ENCODE peak calls at places on chromosomes 11 and 22, in six cellular contexts. J, R, N, S, B and Z are unnamed samples.

GRCh38 chr22:47899894-47900293 is 1137.4 kb downstream of the TBC1D22A start:
- DNase-seq in N (no peak), J (no peak), S (no peak), B (no peak), R (no peak), Z (no peak)

GRCh38 chr11:60788401-60789110 is 3.4 kb downstream of the MS4A10 start:
- DNase-seq in N (peak), R (no peak), S (no peak), B (no peak), J (no peak), Z (no peak)

GRCh38 chr11:73814812-73815211 is 27.1 kb downstream of the MRPL48 start:
- DNase-seq in J (no peak), B (no peak), S (no peak), N (no peak), R (no peak), Z (no peak)

GRCh38 chr11:45470151-45471001 is 184.2 kb upstream of the SYT13 start:
- DNase-seq in J (no peak), N (no peak), R (no peak), B (peak), S (no peak), Z (no peak)

GRCh38 chr11:133834399-133835257 is 10.7 kb downstream of the SPATA19 start:
- DNase-seq in B (no peak), J (no peak), R (no peak), N (no peak), S (no peak), Z (no peak)

GRCh38 chr22:49767355-49768062 is 60.2 kb downstream of the BRD1 start:
- DNase-seq in B (peak), S (peak), N (peak), J (no peak), R (peak), Z (peak)

GRCh38 chr11:101466352-101466751 is 117.5 kb downstream of the TRPC6 start:
- DNase-seq in R (peak), S (no peak), B (no peak), N (no peak), J (no peak), Z (no peak)

GRCh38 chr11:43376594-43376993 is 17.9 kb downstream of the TTC17 start:
- DNase-seq in R (no peak), S (peak), J (peak), N (no peak), B (peak), Z (peak)

GRCh38 chr11:48081151-48082010 is 101.0 kb downstream of the PTPRJ start:
- DNase-seq in R (no peak), B (peak), S (no peak), J (no peak), N (peak), Z (peak)

GRCh38 chr22:30270841-30271240 is 4.2 kb upstream of the OSM start:
- DNase-seq in N (peak), S (no peak), J (no peak), B (peak), R (no peak), Z (no peak)

GRCh38 chr22:20441631-20442484 is 4.2 kb upstream of the SCARF2 start:
- DNase-seq in S (no peak), R (no peak), J (no peak), B (no peak), N (peak), Z (no peak)

GRCh38 chr11:26553182-26553581 is 18.9 kb downstream of the MUC15 start:
- DNase-seq in R (no peak), B (no peak), S (no peak), J (no peak), N (no peak), Z (no peak)

GRCh38 chr11:43923327-43924111 is 18.9 kb upstream of the C11orf96 start:
- DNase-seq in B (no peak), J (no peak), S (no peak), N (no peak), R (no peak), Z (peak)

GRCh38 chr11:64340671-64341335 is 799 bp downstream of the CCDC88B start:
- DNase-seq in B (no peak), J (no peak), N (peak), R (peak), S (no peak), Z (no peak)

GRCh38 chr11:57798905-57799559 is 37.4 kb downstream of the CTNND1 start:
- DNase-seq in N (peak), R (no peak), S (peak), B (peak), J (peak), Z (peak)

GRCh38 chr11:126716456-126717083 is 284.0 kb downstream of the KIRREL3 start:
- DNase-seq in J (no peak), R (peak), B (peak), S (peak), N (no peak), Z (no peak)

GRCh38 chr11:26621147-26621546 is 49.1 kb upstream of the MUC15 start:
- DNase-seq in J (peak), N (no peak), S (peak), B (peak), R (no peak), Z (peak)

GRCh38 chr11:64581057-64581523 is 9.9 kb upstream of the SLC22A12 start:
- DNase-seq in S (no peak), N (peak), R (no peak), B (no peak), J (no peak), Z (no peak)

GRCh38 chr11:44309483-44310197 is at the start of gene ALX4:
- DNase-seq in J (no peak), R (peak), S (no peak), N (no peak), B (no peak), Z (no peak)

GRCh38 chr11:129861702-129862107 is 33.7 kb downstream of the NFRKB start:
- DNase-seq in J (peak), S (peak), N (peak), R (peak), B (peak), Z (peak)

GRCh38 chr22:42500164-42500835 is 19.3 kb downstream of the RRP7A start:
- DNase-seq in S (no peak), J (peak), N (peak), R (peak), B (peak), Z (peak)

DNA sequence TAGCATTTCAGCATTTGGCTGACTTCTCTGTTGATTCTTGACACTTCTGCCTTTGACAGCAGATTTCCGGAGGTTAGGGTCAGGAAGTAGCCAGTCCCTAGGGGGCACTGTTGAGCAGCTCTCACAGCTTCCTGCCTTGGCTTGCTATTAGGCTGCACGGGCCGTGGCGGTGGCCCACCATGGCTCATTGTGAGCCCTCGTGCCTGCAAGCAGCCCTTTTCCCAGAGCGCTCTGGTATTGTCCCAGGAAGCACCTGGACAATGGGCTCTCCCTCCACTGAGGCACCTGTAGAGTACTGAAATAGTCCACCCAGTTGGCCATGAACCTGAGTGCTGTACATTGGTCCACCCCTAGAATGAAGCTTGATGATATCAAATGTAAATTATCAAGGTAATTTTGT is 100.2 kb upstream of the GAL start:
- DNase-seq in R (peak), N (peak), J (no peak), B (peak), S (peak), Z (peak)
- TF ChIP-seq CTCF in R (peak), N (peak), J (peak), B (peak), S (peak), Z (peak)

GRCh38 chr22:32796865-32797573 is 4.5 kb upstream of the TIMP3 start:
- DNase-seq in R (peak), J (peak), N (peak), S (peak), B (peak), Z (peak)

GRCh38 chr22:32793604-32794003 is 7.9 kb upstream of the TIMP3 start:
- DNase-seq in J (no peak), S (no peak), B (no peak), R (no peak), N (no peak), Z (no peak)

GRCh38 chr22:32795214-32795596 is 6.3 kb upstream of the TIMP3 start:
- DNase-seq in J (no peak), S (no peak), B (no peak), R (no peak), N (no peak), Z (no peak)

GRCh38 chr22:32791056-32791455 is 10.4 kb upstream of the TIMP3 start:
- DNase-seq in N (no peak), B (no peak), R (no peak), J (no peak), S (no peak), Z (no peak)

GRCh38 chr22:32794449-32795213 is 6.9 kb upstream of the TIMP3 start:
- DNase-seq in R (peak), S (no peak), J (no peak), B (no peak), N (no peak), Z (no peak)
- TF ChIP-seq CTCF in R (peak), S (peak), J (no peak), B (no peak), N (no peak), Z (peak)

DNA sequence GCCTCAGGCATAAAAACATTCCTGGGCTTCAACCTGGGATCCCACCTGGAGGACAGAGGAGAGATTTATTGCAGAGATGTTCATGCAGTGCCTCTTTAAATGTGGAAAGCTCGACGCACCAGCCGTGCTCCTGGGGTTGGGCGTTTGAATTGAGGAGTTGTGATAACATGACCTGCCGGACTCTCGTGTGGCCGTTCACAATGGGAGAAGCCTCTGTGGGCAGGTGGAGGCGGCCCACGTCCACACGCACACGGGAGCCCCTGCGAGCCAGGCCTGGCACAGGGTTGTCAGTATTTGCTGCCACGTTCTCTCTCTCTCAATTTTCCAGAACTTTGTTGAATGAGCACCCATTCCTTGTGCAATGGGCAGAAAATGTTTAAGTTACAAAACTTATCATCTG is 58.3 kb upstream of the PPARA start:
- DNase-seq in S (no peak), J (no peak), N (peak), R (no peak), B (no peak), Z (no peak)
- TF ChIP-seq CTCF in S (no peak), J (no peak), N (no peak), R (no peak), B (no peak), Z (no peak)

DNA sequence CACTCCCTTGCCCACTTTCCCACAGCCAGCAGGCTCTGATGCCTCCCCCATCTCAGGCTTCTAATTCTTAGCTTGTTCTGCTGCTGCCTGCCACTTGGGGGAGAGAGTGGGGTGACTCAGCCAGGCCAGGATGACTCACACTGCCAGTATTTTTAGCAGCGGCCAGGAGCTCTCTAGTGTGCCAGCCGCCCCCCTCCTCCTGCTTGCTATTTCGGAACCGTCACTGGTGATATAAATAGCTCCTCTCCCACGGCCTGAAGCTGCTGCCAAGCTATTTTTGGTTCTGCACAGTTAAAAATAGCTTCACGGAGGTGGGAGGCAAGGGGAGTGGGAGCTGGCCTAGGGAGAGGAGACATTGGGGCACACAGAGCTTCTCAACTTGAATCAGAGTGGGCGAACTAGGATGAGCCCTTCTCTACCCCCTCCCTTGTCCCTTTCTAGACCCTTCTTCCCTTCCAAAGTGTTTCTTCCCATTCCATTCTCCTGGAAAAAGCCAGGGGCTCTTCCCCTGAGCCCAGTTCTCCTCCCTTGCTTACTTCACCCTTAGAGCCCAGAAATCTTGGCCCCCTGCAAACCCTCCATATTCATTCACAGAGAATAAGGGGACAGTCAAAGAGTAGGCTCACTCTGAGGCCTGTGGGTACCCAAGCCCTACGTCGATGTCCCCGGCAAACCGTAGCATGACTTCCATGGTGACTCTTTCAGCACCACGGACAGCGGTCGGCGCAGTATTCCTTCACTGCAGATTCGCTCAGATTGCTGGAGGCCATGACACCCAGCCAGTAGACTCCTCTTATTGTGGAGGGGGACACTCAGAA is 2.5 kb upstream of the NPAS4 start:
- DNase-seq in J (peak), B (peak), R (peak), S (peak), N (peak), Z (peak)
- TF ChIP-seq CTCF in J (no peak), B (peak), R (peak), S (peak), N (peak), Z (peak)

GRCh38 chr11:35009191-35009940 is 92.9 kb downstream of the PDHX start:
- DNase-seq in N (no peak), J (peak), R (no peak), B (peak), S (peak), Z (peak)
- TF ChIP-seq CTCF in N (no peak), J (no peak), R (no peak), B (no peak), S (no peak), Z (peak)

GRCh38 chr11:78914503-78914902 is 339.8 kb upstream of the NARS2 start:
- DNase-seq in J (no peak), R (no peak), B (no peak), S (no peak), N (no peak), Z (no peak)

GRCh38 chr11:78920329-78920728 is 345.7 kb upstream of the NARS2 start:
- DNase-seq in B (no peak), N (no peak), R (no peak), S (no peak), J (no peak), Z (no peak)

GRCh38 chr11:78921517-78921916 is 346.9 kb upstream of the NARS2 start:
- DNase-seq in N (no peak), R (no peak), S (no peak), J (no peak), B (no peak), Z (no peak)

GRCh38 chr11:78912778-78913177 is 338.1 kb upstream of the NARS2 start:
- DNase-seq in J (no peak), R (no peak), N (no peak), S (no peak), B (no peak), Z (no peak)

GRCh38 chr11:78916759-78917158 is 342.1 kb upstream of the NARS2 start:
- DNase-seq in B (no peak), J (no peak), R (no peak), S (no peak), N (no peak), Z (peak)
- TF ChIP-seq CTCF in B (peak), J (no peak), R (peak), S (no peak), N (no peak), Z (peak)

GRCh38 chr11:106585061-106585460 is 433.2 kb downstream of the GUCY1A2 start:
- DNase-seq in N (no peak), S (peak), R (peak), B (peak), J (no peak), Z (peak)
- TF ChIP-seq CTCF in N (no peak), S (no peak), R (peak), B (peak), J (no peak), Z (peak)